ENCODE peak calls at places on chromosome 4, in ten cellular contexts. O, H, C, G, Q, N, V, T, M and B are unnamed samples.

GRCh38 chr4:184444215-184444952 is 30.0 kb downstream of the IRF2 start:
- DNase-seq in O (peak), H (no peak), C (no peak), G (no peak), Q (no peak), N (no peak), V (no peak), T (no peak), M (no peak), B (no peak)

GRCh38 chr4:174256277-174256713 is 27.2 kb downstream of the FBXO8 start:
- DNase-seq in O (peak), H (no peak), C (no peak), G (no peak), Q (no peak), N (peak), V (no peak), T (no peak), M (peak), B (no peak)

GRCh38 chr4:97038146-97038516 is 1105.1 kb downstream of the STPG2 start:
- DNase-seq in O (no peak), H (no peak), C (no peak), G (no peak), Q (no peak), N (no peak), V (no peak), T (no peak), M (no peak), B (no peak)

GRCh38 chr4:75634951-75635350 is 4.6 kb upstream of the CDKL2 start:
- DNase-seq in O (no peak), H (no peak), C (no peak), G (no peak), Q (no peak), N (peak), V (no peak), T (no peak), M (peak), B (no peak)

GRCh38 chr4:10831727-10832408 is 147.3 kb upstream of the CLNK start:
- DNase-seq in O (no peak), H (no peak), C (no peak), G (no peak), Q (no peak), N (no peak), V (no peak), T (no peak), M (no peak), B (no peak)

GRCh38 chr4:77104405-77105292 is 28.9 kb upstream of the CCNI start:
- DNase-seq in O (peak), H (no peak), C (no peak), G (no peak), Q (no peak), N (no peak), V (no peak), T (no peak), M (peak), B (no peak)

GRCh38 chr4:101019941-101020401 is 327.4 kb downstream of the PPP3CA start:
- DNase-seq in O (peak), H (peak), C (no peak), G (no peak), Q (no peak), N (no peak), V (peak), T (no peak), M (no peak), B (peak)

GRCh38 chr4:120902925-120903324 is 19.6 kb downstream of the PRDM5 start:
- DNase-seq in O (no peak), H (no peak), C (no peak), G (no peak), Q (no peak), N (no peak), V (no peak), T (no peak), M (no peak), B (no peak)

GRCh38 chr4:1576961-1577814 is 106.9 kb downstream of the FAM53A start:
- DNase-seq in O (no peak), H (no peak), C (no peak), G (no peak), Q (no peak), N (no peak), V (no peak), T (no peak), M (no peak), B (no peak)